ENCODE peak calls at places on chromosomes 13 and 19, in nine cellular contexts. Q, N, H, S, Y, I, Z, E and B are unnamed samples. For H3K27me3, the result is how much of the 10 kb centered on the place peaks cover.

GRCh38 chr13:83919775-83920174 is 37.5 kb upstream of the SLITRK1 start:
- DNase-seq in E (no peak), Y (no peak), H (no peak), Q (no peak), I (no peak), Z (no peak), S (no peak), N (no peak), B (no peak)

GRCh38 chr13:46087481-46087880 is 17.4 kb downstream of the CPB2 start:
- DNase-seq in S (no peak), Z (no peak), N (no peak), I (no peak), E (no peak), Y (no peak), Q (no peak), H (no peak), B (no peak)

GRCh38 chr13:41085961-41086360 is 24.7 kb downstream of the WBP4 start:
- DNase-seq in Y (peak), I (no peak), Z (no peak), S (no peak), H (no peak), Q (no peak), N (no peak), E (no peak), B (no peak)

GRCh38 chr13:33782631-33783030 is 35.3 kb upstream of the RFC3 start:
- DNase-seq in N (no peak), Y (no peak), Q (no peak), I (no peak), S (no peak), H (no peak), E (no peak), Z (no peak), B (no peak)

GRCh38 chr19:39409886-39410619 is 2.4 kb upstream of the PLEKHG2 start:
- DNase-seq in H (peak), Y (peak), E (peak), Z (peak), N (peak), Q (peak), S (peak), I (peak), B (peak)

GRCh38 chr19:33302974-33303790 is 848 bp upstream of the CEBPA start:
- DNase-seq in S (no peak), Q (peak), Z (peak), Y (peak), E (no peak), H (peak), N (peak), I (peak), B (no peak)

GRCh38 chr13:73939071-73939380 is 195.2 kb downstream of the KLF12 start:
- DNase-seq in I (no peak), E (no peak), Y (no peak), N (no peak), S (no peak), Q (peak), Z (no peak), H (no peak), B (no peak)

GRCh38 chr19:54573330-54573872 is at the start of gene LILRA2:
- DNase-seq in Z (no peak), S (no peak), Q (no peak), I (no peak), N (no peak), E (no peak), H (no peak), Y (no peak), B (no peak)

GRCh38 chr13:48944221-48944620 is 31.5 kb upstream of the FNDC3A start:
- DNase-seq in S (no peak), E (no peak), H (no peak), Y (peak), N (peak), Q (no peak), Z (no peak), I (no peak), B (no peak)

GRCh38 chr19:18223860-18224524 is 2.2 kb downstream of the PDE4C start:
- DNase-seq in Y (peak), S (no peak), Z (no peak), I (peak), N (no peak), H (peak), Q (no peak), E (no peak), B (peak)

GRCh38 chr19:46660601-46661019 is 372 bp downstream of the DACT3 start:
- DNase-seq in Y (no peak), I (no peak), Z (no peak), H (peak), Q (no peak), N (no peak), E (no peak), S (no peak), B (peak)

GRCh38 chr13:91142572-91142971 is 204.9 kb upstream of the MIR17HG start:
- DNase-seq in E (no peak), S (no peak), Z (no peak), Q (peak), H (no peak), N (peak), Y (peak), I (no peak), B (no peak)

GRCh38 chr19:1728816-1729567 is 24.3 kb upstream of the ONECUT3 start:
- DNase-seq in E (no peak), I (no peak), S (no peak), N (no peak), H (no peak), Q (no peak), Z (no peak), Y (no peak), B (no peak)
- H3K27me3 ChIP-seq in E (half or more), I (under half), S (half or more), N (under half), H (under half), Q (under half), Z (half or more), Y (half or more), B (under half)

DNA sequence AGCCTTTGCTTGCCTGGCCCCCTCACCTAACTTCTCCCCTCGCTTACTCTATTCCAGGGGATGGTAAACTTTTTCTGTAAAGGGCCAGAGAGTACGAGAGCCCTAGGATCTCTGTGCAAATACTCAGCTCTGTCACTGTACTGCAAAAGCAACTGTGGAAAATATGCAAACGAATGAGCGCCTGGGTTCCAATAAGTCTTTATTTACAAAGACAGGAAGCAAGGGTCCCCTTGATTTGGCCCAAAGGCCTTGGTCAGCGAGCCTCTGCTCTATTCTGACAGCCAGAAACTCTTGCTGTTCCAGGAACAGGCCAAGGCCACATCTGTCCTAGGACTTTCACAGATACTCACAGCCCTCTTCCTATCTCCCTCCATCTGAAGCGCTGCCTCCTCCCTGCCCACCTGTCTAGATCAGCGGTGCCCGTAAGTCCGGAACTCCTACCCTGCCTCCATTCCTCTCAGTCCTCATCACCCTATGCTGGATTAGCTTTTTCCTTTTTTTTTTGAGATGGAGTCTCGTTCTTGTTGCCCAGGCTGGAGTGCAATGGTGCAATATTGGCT is 37.3 kb downstream of the OPA3 start:
- DNase-seq in Y (no peak), Z (no peak), H (no peak), E (no peak), Q (no peak), S (no peak), I (no peak), N (no peak), B (no peak)
- H3K4me3 ChIP-seq in Y (no peak), Z (no peak), H (no peak), E (no peak), Q (no peak), S (no peak), I (no peak), N (no peak), B (no peak)

GRCh38 chr13:50129065-50129922 is 114.0 kb downstream of the KCNRG start:
- DNase-seq in Y (peak), S (peak), H (no peak), Z (no peak), N (no peak), E (peak), I (no peak), Q (no peak), B (no peak)

GRCh38 chr13:50126378-50127016 is 111.3 kb downstream of the KCNRG start:
- DNase-seq in S (no peak), Z (no peak), E (peak), Q (peak), Y (peak), N (peak), H (no peak), I (no peak), B (peak)

GRCh38 chr13:50127017-50127725 is 111.9 kb downstream of the KCNRG start:
- DNase-seq in E (no peak), Z (peak), N (peak), I (peak), Q (peak), Y (peak), H (peak), S (peak), B (peak)

GRCh38 chr13:50128406-50129048 is 113.3 kb downstream of the KCNRG start:
- DNase-seq in Z (no peak), E (peak), Q (no peak), N (no peak), Y (peak), S (no peak), I (no peak), H (no peak), B (no peak)

GRCh38 chr13:50127726-50128291 is 112.6 kb downstream of the KCNRG start:
- DNase-seq in H (no peak), Q (no peak), E (no peak), S (no peak), Z (no peak), N (no peak), Y (no peak), I (no peak), B (peak)
- H3K27me3 ChIP-seq in H (under half), Q (under half), E (under half), S (under half), Z (half or more), N (under half), Y (half or more), I (under half), B (under half)

GRCh38 chr19:7872306-7873204 is 1.6 kb downstream of the PRR36 start:
- DNase-seq in E (no peak), I (no peak), Y (no peak), N (no peak), H (no peak), S (no peak), Q (no peak), Z (no peak), B (no peak)

GRCh38 chr19:7873304-7874079 is 698 bp downstream of the PRR36 start:
- DNase-seq in S (no peak), Q (no peak), N (no peak), E (no peak), Z (no peak), I (no peak), Y (no peak), H (no peak), B (no peak)

GRCh38 chr19:7874080-7874856 is at the start of gene PRR36:
- DNase-seq in E (no peak), N (no peak), I (no peak), Y (no peak), H (peak), S (no peak), Q (no peak), Z (peak), B (no peak)

GRCh38 chr19:7877249-7877836 is 3.2 kb upstream of the PRR36 start:
- DNase-seq in Y (no peak), E (no peak), H (no peak), I (no peak), N (no peak), Q (no peak), Z (no peak), S (no peak), B (no peak)

GRCh38 chr19:7874857-7875393 is 735 bp upstream of the PRR36 start:
- DNase-seq in Q (no peak), S (no peak), Y (no peak), I (no peak), N (no peak), H (no peak), Z (no peak), E (no peak), B (no peak)
- H3K4me3 ChIP-seq in Q (no peak), S (no peak), Y (peak), I (no peak), N (no peak), H (no peak), Z (peak), E (no peak), B (no peak)

DNA sequence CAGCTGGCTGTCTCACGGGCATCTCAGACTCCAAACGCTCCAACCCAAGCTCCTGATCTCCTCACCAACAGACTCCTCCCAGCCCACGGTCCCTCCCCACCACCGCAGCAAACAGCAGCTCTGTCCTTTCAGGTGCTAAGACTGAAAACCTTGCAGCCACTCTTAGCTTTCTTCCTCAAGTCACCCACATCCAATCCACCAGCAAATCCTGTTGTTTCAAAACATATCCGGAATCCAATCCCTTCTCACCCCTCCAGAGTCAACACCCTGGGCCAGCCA is 20.8 kb downstream of the C19orf81 start:
- DNase-seq in S (no peak), E (no peak), Z (no peak), Y (no peak), I (no peak), N (no peak), H (no peak), Q (no peak), B (no peak)
- H3K27me3 ChIP-seq in S (half or more), E (half or more), Z (half or more), Y (half or more), I (under half), N (under half), H (under half), Q (under half), B (under half)

GRCh38 chr19:2353895-2354592 is 6.0 kb upstream of the TMPRSS9 start:
- DNase-seq in S (no peak), N (no peak), H (no peak), Z (no peak), Y (no peak), E (no peak), I (no peak), Q (no peak), B (no peak)

GRCh38 chr19:2351591-2351990 is 8.5 kb upstream of the TMPRSS9 start:
- DNase-seq in Q (no peak), Z (no peak), Y (no peak), S (no peak), I (no peak), N (no peak), H (no peak), E (no peak), B (no peak)

GRCh38 chr19:2352121-2352520 is 7.9 kb upstream of the TMPRSS9 start:
- DNase-seq in Q (no peak), E (no peak), Y (no peak), Z (no peak), S (no peak), H (no peak), N (no peak), I (no peak), B (no peak)

GRCh38 chr19:2353159-2353894 is 6.7 kb upstream of the TMPRSS9 start:
- DNase-seq in Y (no peak), E (no peak), H (no peak), S (no peak), Q (no peak), I (peak), Z (no peak), N (no peak), B (no peak)

GRCh38 chr19:2350656-2351055 is 9.4 kb upstream of the TMPRSS9 start:
- DNase-seq in I (no peak), Y (no peak), Q (no peak), E (no peak), H (no peak), Z (no peak), S (no peak), N (no peak), B (no peak)
- H3K4me3 ChIP-seq in I (no peak), Y (no peak), Q (no peak), E (no peak), H (no peak), Z (no peak), S (no peak), N (no peak), B (no peak)

DNA sequence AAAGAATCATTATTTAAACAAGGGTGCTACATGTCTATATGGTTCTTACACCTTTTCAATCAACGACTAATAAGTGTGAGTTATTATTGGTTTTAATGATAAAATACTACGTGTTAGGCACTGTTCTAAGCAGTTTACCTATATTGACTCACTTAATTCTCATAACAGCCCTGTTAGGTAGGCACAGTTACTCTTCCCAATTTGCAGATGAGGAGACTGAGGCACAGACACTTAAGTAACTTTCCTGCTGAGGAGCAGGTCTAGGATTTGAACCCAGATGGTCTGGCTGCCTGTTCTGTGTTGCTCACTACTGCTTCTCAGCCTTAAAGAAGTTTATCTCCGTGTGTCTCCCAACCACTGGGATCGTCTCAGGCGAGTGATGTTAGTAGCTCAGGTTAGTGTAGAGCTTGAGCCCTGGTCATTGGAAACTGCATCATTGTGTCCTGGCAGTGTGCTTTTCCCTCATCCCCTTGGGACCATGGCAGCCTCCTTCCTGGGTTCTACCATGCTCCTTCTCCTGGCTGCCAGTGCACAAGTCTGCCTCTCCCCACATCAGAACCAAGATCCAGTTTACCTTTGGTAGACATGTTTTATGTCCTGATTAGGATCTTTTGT is 10.9 kb downstream of the UBAC2 start:
- DNase-seq in Y (no peak), Z (no peak), H (no peak), S (no peak), I (no peak), E (no peak), N (no peak), Q (no peak), B (no peak)
- H3K27me3 ChIP-seq in Y (under half), Z (under half), H (under half), S (under half), I (under half), E (under half), N (under half), Q (under half), B (under half)

DNA sequence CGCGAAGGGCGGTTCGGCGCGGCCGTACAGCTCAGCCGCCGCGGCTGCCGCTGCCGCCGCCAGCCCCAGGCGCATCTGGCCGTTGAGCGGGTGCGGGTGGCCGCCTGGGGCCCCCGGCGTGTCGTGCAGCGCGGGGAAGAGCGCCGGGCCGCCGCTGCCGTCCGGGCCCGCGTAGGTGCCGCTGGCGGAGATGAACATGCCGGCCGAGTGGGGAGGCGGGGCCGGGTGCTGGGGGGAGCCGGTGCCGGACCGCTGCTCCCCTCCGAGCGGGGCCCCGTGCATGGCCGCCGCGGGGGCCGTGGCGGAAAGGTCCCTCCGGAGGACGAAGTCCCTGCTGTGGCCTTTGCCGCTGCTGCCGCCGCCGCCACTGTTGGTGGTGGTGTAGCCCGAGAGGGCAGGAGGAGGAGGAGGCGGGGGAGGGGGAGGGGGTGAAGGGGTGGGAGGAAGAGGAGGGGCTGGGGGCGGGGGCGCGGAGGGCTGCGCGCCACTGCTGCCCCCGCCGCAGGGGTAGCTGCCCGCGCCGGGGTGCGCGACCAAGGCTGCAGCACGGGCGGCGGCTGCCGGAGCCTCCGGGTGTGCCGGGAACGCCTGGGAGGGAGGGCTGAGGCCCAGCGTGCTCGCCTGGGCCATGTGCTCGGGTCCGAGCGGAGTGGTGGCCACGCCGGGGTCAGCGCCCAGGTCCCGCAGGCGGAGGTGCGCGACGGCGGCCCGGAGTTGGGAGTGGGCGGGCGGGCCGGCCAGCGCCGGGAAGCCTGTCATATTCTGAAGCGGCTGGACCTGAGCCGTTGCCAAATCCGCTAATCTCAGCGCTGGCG is 599 bp downstream of the ZIC5 start:
- DNase-seq in I (no peak), Q (no peak), E (no peak), Y (no peak), H (no peak), N (peak), Z (no peak), S (no peak), B (peak)
- H3K4me3 ChIP-seq in I (no peak), Q (no peak), E (no peak), Y (peak), H (no peak), N (no peak), Z (peak), S (peak), B (peak)